ENCODE peak calls at places on chromosomes 16 and 17, in seven cellular contexts. T is GM12892, V is SK-N-SH, S is K562, C is HepG2, N is H1, M is GM12878. I is an unnamed sample.

GRCh38 chr17:72772331-72772821 is 320.1 kb downstream of the SLC39A11 start:
- DNase-seq in M (no peak), S (no peak), C (no peak), N (no peak), V (no peak), T (no peak), I (no peak)

GRCh38 chr16:6157806-6158205 is 1060.2 kb upstream of the EEF2KMT start:
- DNase-seq in N (no peak), S (no peak), V (no peak), M (no peak), C (no peak), T (no peak), I (no peak)

GRCh38 chr17:15257316-15257925 is 7.7 kb downstream of the PMP22 start:
- DNase-seq in S (peak), V (peak), T (peak), C (peak), N (peak), M (peak), I (peak)

GRCh38 chr17:10271004-10271620 is 72.7 kb upstream of the GAS7 start:
- DNase-seq in M (no peak), T (no peak), S (no peak), N (no peak), V (no peak), C (no peak), I (no peak)

GRCh38 chr16:81558444-81559175 is 114.0 kb downstream of the CMIP start:
- DNase-seq in V (no peak), C (peak), S (peak), T (no peak), N (no peak), M (no peak), I (no peak)

GRCh38 chr16:75477680-75478473 is 13.4 kb upstream of the TMEM170A start:
- DNase-seq in S (no peak), M (no peak), N (no peak), C (no peak), T (no peak), V (no peak), I (no peak)

GRCh38 chr16:68289621-68290329 is 21.0 kb downstream of the SLC7A6OS start:
- DNase-seq in C (no peak), V (no peak), S (peak), T (peak), N (no peak), M (peak), I (peak)

GRCh38 chr17:48513653-48514482 is 16.9 kb downstream of the HOXB1 start:
- DNase-seq in N (no peak), M (no peak), V (no peak), C (no peak), S (peak), T (no peak), I (no peak)

GRCh38 chr17:67035131-67036083 is 8.9 kb upstream of the CACNG1 start:
- DNase-seq in N (no peak), T (peak), V (no peak), M (peak), S (no peak), C (no peak), I (no peak)

GRCh38 chr17:76714336-76714735 is 3.6 kb upstream of the MXRA7 start:
- DNase-seq in N (no peak), T (no peak), V (no peak), M (no peak), C (no peak), S (no peak), I (no peak)

GRCh38 chr17:76714822-76715461 is 4.2 kb upstream of the MXRA7 start:
- DNase-seq in N (peak), S (peak), T (no peak), V (peak), C (no peak), M (no peak), I (no peak)

GRCh38 chr17:76716834-76717205 is 6.1 kb upstream of the MXRA7 start:
- DNase-seq in V (no peak), T (no peak), C (no peak), S (no peak), N (no peak), M (no peak), I (no peak)

GRCh38 chr17:76715462-76715830 is 4.7 kb upstream of the MXRA7 start:
- DNase-seq in N (no peak), T (no peak), S (no peak), M (no peak), C (no peak), V (no peak), I (no peak)

DNA sequence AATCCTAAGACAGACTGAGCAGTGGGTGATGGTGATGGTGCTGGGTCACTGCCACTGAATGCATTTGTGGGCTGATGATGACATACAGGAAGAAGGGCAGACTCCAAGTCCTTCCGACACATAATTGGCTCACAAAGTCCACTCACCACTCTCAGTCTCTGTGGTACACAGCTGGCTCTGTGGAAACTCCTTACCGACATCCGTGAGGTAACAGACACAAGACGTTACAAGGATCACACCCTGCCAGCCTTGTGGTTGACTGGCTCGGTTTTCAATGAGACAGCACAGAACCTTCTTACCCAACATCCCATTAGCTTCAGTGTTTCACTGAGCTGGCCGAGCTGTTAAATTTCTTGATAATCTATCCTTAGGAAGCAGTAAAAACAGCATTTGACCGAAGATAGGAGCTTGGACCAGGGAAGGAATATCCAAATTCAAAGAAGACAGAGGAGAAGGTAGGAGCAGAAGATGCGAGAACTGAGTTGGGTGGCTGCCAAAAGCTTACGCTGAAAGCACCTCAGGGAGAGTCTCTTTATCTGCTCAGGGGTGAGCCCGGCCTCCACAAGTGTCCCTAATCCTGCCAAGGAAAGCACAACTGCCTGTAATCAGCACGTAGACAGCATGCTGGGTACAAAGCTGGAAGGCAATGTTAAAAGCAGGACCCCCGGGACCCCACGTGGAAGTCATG is 5.5 kb upstream of the MXRA7 start:
- DNase-seq in M (no peak), V (no peak), N (no peak), S (no peak), T (no peak), C (no peak), I (no peak)
- TF ChIP-seq TAF1 in M (no peak), V (no peak), N (no peak), S (no peak), T (no peak), C (no peak), I (no peak)

GRCh38 chr17:17114592-17115225 is 72.5 kb downstream of the MPRIP start:
- DNase-seq in N (no peak), M (no peak), T (no peak), V (no peak), C (no peak), S (no peak), I (no peak)
- TF ChIP-seq TAF1 in N (no peak), M (no peak), T (no peak), V (no peak), C (no peak), S (no peak), I (no peak)

GRCh38 chr16:53769185-53769584 is 65.2 kb downstream of the FTO start:
- DNase-seq in C (no peak), T (no peak), S (no peak), N (no peak), M (no peak), V (no peak), I (no peak)

GRCh38 chr16:53770641-53771040 is 66.7 kb downstream of the FTO start:
- DNase-seq in M (no peak), T (no peak), V (no peak), C (no peak), N (no peak), S (no peak), I (no peak)

GRCh38 chr16:53768167-53768566 is 64.2 kb downstream of the FTO start:
- DNase-seq in C (no peak), T (no peak), N (no peak), M (no peak), V (no peak), S (no peak), I (no peak)

GRCh38 chr16:53769787-53770186 is 65.8 kb downstream of the FTO start:
- DNase-seq in T (no peak), M (no peak), C (no peak), N (no peak), V (no peak), S (no peak), I (no peak)

DNA sequence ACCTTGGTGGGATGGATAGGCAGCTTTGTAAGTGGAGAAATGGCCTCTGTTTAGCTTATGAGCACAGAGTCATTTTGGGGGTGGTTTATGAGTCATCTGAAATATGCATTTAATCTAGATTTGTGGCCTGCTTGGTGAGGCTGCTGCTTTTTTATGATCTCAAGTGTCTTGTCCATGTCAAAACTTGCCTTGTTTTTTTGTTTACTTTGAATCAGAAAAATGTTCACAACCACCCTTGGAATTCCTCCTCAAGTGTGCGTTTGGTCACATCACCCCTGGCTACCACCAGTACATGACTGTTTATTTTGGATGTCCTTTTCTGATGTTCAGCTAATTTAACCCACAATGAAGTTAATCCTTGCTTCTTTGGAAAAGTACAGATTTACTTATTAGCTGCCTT is 64.6 kb downstream of the FTO start:
- DNase-seq in T (no peak), V (no peak), C (no peak), N (no peak), S (no peak), M (no peak), I (no peak)
- TF ChIP-seq TAF1 in T (no peak), V (no peak), C (no peak), N (no peak), S (no peak), M (no peak), I (no peak)

GRCh38 chr17:49980703-49981197 is 11.8 kb downstream of the DLX4 start:
- DNase-seq in V (peak), S (no peak), M (no peak), N (peak), T (no peak), C (no peak), I (no peak)
- TF ChIP-seq TAF1 in V (no peak), S (no peak), M (no peak), N (peak), T (no peak), C (no peak), I (no peak)

GRCh38 chr17:78929908-78930775 is 5.0 kb upstream of the TIMP2 start:
- DNase-seq in N (no peak), T (no peak), C (no peak), S (no peak), M (no peak), V (no peak), I (no peak)
- TF ChIP-seq TAF1 in N (no peak), T (no peak), C (no peak), S (no peak), M (no peak), V (no peak), I (no peak)

GRCh38 chr17:32519769-32520701 is 33.2 kb downstream of the CDK5R1 start:
- DNase-seq in T (no peak), N (no peak), V (peak), M (peak), C (peak), S (no peak), I (no peak)
- TF ChIP-seq TAF1 in T (peak), N (peak), V (no peak), M (peak), C (no peak), S (no peak), I (peak)

DNA sequence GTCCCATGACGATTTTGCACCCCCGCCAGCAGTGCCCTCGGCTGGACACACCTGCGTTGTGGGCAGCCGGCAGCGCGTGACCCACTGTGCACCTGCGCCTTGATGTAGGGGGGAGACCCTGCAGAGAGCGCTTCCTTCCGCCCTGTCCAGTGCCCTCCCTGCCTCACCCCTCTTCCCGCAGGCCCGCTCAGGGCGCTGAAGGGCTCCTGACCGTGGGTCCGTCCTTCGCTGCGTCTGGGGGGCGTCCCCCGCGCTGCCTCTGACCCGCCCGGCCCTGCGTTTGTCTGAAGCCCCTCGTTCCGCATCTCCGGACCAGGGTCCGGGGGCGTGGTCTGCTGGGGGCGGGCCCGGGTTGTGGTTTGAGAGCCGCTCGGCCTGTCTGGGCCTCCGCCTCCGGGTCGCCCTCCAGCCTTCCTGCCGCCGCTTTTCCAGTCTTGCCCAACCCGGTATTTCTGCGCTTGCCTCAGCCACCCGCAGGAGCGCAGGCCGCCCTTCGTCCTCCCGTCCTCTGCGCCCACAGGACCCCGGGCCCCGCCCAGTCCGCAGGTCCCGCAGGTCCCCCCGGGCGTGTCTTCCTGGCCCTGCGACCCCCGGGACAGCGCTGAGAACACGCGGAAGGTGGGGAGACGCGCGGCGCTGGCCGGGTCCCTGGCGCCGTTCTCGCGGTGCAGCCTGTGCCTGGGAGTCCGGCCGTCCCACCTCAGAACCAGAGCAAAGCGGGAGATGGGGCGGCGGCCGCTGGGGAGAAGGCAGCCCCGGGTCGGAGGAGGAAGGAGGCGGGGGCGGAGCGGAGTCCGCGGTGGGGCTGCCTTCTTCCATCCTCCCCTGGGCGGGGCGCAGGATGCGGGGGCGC is 4.0 kb upstream of the IL17C start:
- DNase-seq in V (no peak), M (peak), S (peak), N (peak), T (peak), C (no peak), I (peak)
- TF ChIP-seq TAF1 in V (no peak), M (no peak), S (no peak), N (no peak), T (no peak), C (no peak), I (no peak)

GRCh38 chr17:2087597-2088211 is 32.8 kb downstream of the HIC1 start:
- DNase-seq in N (no peak), T (no peak), S (no peak), M (peak), V (no peak), C (no peak), I (no peak)
- TF ChIP-seq TAF1 in N (no peak), T (peak), S (no peak), M (peak), V (no peak), C (no peak), I (no peak)